ENCODE peak calls at places on chromosomes 6 and 20, in six cellular contexts. B is smooth muscle cell of the brain vasculature; Q is dorsolateral prefrontal cortex; C is T1000; A is astrocyte; D is activated naive CD4-positive, alpha-beta T cell treated with anti-CD3 and anti-CD28 coated beads for 36 hours. V is an unnamed sample.

GRCh38 chr6:89487864-89488263 is 54.9 kb downstream of the ANKRD6 start:
- DNase-seq in Q (no peak), D (no peak), B (no peak), A (no peak), C (no peak), V (no peak)

GRCh38 chr20:32037929-32038328 is 14.1 kb upstream of the HCK start:
- DNase-seq in Q (no peak), D (no peak), C (no peak), A (peak; percentile 52), B (no peak), V (no peak)

GRCh38 chr6:108156938-108157233 is 8.9 kb upstream of the NR2E1 start:
- DNase-seq in B (no peak), A (no peak), C (no peak), Q (no peak), D (no peak), V (no peak)

GRCh38 chr6:6546318-6547110 is 42.0 kb upstream of the LY86 start:
- DNase-seq in D (peak; percentile 37), A (peak; percentile 17), Q (peak; percentile 24), C (no peak), B (no peak), V (peak; percentile 64)

GRCh38 chr6:28988536-28989415 is 16.3 kb downstream of the ZNF311 start:
- DNase-seq in B (no peak), Q (no peak), C (no peak), A (peak; percentile 38), D (peak; percentile 83), V (peak; percentile 89)

GRCh38 chr20:8389381-8390368 is 257.6 kb downstream of the PLCB1 start:
- DNase-seq in A (peak; percentile 33), Q (no peak), C (no peak), B (peak; percentile 52), D (no peak), V (no peak)

GRCh38 chr6:36110863-36111262 is 19.4 kb upstream of the MAPK13 start:
- DNase-seq in B (no peak), Q (no peak), A (no peak), D (no peak), C (no peak), V (no peak)

GRCh38 chr6:2810092-2810671 is 31.5 kb downstream of the SERPINB1 start:
- DNase-seq in C (no peak), A (no peak), Q (no peak), B (no peak), D (no peak), V (no peak)

GRCh38 chr20:5654557-5654956 is 95.6 kb upstream of the SHLD1 start:
- DNase-seq in C (no peak), D (no peak), B (no peak), A (peak; percentile 94), Q (no peak), V (no peak)

GRCh38 chr6:36679043-36679821 is 718 bp downstream of the CDKN1A start:
- DNase-seq in Q (no peak), A (peak; percentile 24), D (peak; percentile 26), B (no peak), C (peak; percentile 71), V (peak; percentile 72)

GRCh38 chr6:128521302-128521632 is 868 bp upstream of the PTPRK start:
- DNase-seq in D (no peak), B (no peak), A (no peak), Q (no peak), C (no peak), V (no peak)

V was measured in activated effector memory CD4-positive, alpha-beta T cell treated with anti-CD3 and anti-CD28 coated beads, Interleukin-2, amount 50 U/mL, for 16 hours.